ENCODE peak calls at places on chromosomes 3 and 15, in four cellular contexts. U, E, B and K are unnamed samples.

GRCh38 chr3:128343287-128344045 is 123.2 kb downstream of the DNAJB8 start:
- DNase-seq in U (no peak), E (peak), B (peak), K (no peak)

GRCh38 chr15:33111051-33111451 is 83.5 kb downstream of the FMN1 start:
- DNase-seq in U (no peak), E (no peak), B (no peak), K (no peak)

GRCh38 chr3:192869131-192870027 is 48.3 kb downstream of the MB21D2 start:
- DNase-seq in U (peak), E (no peak), B (peak), K (no peak)

GRCh38 chr3:102674284-102674683 is 239.5 kb downstream of the ZPLD1 start:
- DNase-seq in U (no peak), E (no peak), B (no peak), K (no peak)

GRCh38 chr3:182760576-182761164 is 32.6 kb upstream of the ATP11B start:
- DNase-seq in U (no peak), E (no peak), B (peak), K (no peak)

GRCh38 chr3:33975463-33975862 is 177.0 kb downstream of the PDCD6IP start:
- DNase-seq in U (no peak), E (no peak), B (no peak), K (no peak)

GRCh38 chr3:189118896-189119295 is 52.9 kb upstream of the TPRG1 start:
- DNase-seq in U (no peak), E (no peak), B (no peak), K (no peak)

GRCh38 chr3:57890874-57891273 is 117.3 kb upstream of the FLNB start:
- DNase-seq in U (no peak), E (no peak), B (peak), K (no peak)

GRCh38 chr3:65303431-65303830 is 615.6 kb upstream of the ADAMTS9 start:
- DNase-seq in U (no peak), E (no peak), B (no peak), K (no peak)

GRCh38 chr3:194395767-194396527 is 3.1 kb downstream of the GP5 start:
- DNase-seq in U (peak), E (peak), B (no peak), K (peak)

GRCh38 chr3:47012342-47013230 is 33.1 kb downstream of the NBEAL2 start:
- DNase-seq in U (no peak), E (no peak), B (no peak), K (no peak)

GRCh38 chr3:183584246-183584913 is 28.9 kb upstream of the KLHL6 start:
- DNase-seq in U (peak), E (no peak), B (peak), K (no peak)

GRCh38 chr3:122265937-122266336 is 59.1 kb upstream of the CSTA start:
- DNase-seq in U (no peak), E (no peak), B (no peak), K (no peak)

GRCh38 chr3:129228891-129229585 is 20.4 kb upstream of the COPG1 start:
- DNase-seq in U (peak), E (no peak), B (peak), K (no peak)

GRCh38 chr3:135752851-135753250 is 212.7 kb upstream of the PPP2R3A start:
- DNase-seq in U (no peak), E (no peak), B (peak), K (no peak)

GRCh38 chr3:62737449-62737848 is 137.8 kb downstream of the CADPS start:
- DNase-seq in U (no peak), E (no peak), B (no peak), K (no peak)

GRCh38 chr15:75211436-75212199 is 9.9 kb downstream of the C15orf39 start:
- DNase-seq in U (no peak), E (no peak), B (no peak), K (no peak)

GRCh38 chr3:158918008-158918407 is 116.2 kb downstream of the MFSD1 start:
- DNase-seq in U (no peak), E (no peak), B (peak), K (no peak)

GRCh38 chr3:140363801-140364200 is 314.1 kb upstream of the TRIM42 start:
- DNase-seq in U (peak), E (peak), B (no peak), K (no peak)

GRCh38 chr15:68817304-68818087 is 3.2 kb downstream of the ANP32A start:
- DNase-seq in U (peak), E (peak), B (peak), K (peak)

GRCh38 chr3:49727924-49728361 is 4.2 kb upstream of the GMPPB start:
- DNase-seq in U (no peak), E (no peak), B (no peak), K (no peak)

GRCh38 chr3:129514110-129514509 is 14.3 kb upstream of the RHO start:
- DNase-seq in U (no peak), E (no peak), B (no peak), K (no peak)

GRCh38 chr3:29335921-29336320 is 55.0 kb downstream of the RBMS3 start:
- DNase-seq in U (no peak), E (no peak), B (peak), K (no peak)

GRCh38 chr3:55482496-55483195 is 4.5 kb downstream of the WNT5A start:
- DNase-seq in U (no peak), E (no peak), B (no peak), K (no peak)

GRCh38 chr15:67097893-67098740 is 32.7 kb downstream of the SMAD3 start:
- DNase-seq in U (peak), E (no peak), B (peak), K (no peak)

GRCh38 chr15:41827290-41827879 is 507 bp upstream of the JMJD7 start:
- DNase-seq in U (peak), E (no peak), B (no peak), K (peak)

GRCh38 chr3:13840456-13840855 is 39.4 kb downstream of the WNT7A start:
- DNase-seq in U (no peak), E (no peak), B (no peak), K (no peak)

GRCh38 chr15:63502843-63503738 is 1.3 kb upstream of the USP3 start:
- DNase-seq in U (peak), E (no peak), B (peak), K (peak)

GRCh38 chr3:150414273-150414672 is 6.2 kb downstream of the TSC22D2 start:
- DNase-seq in U (peak), E (no peak), B (peak), K (no peak)

GRCh38 chr3:55322649-55323048 is 164.5 kb downstream of the WNT5A start:
- DNase-seq in U (no peak), E (no peak), B (peak), K (no peak)

GRCh38 chr3:184443364-184443763 is 63.5 kb downstream of the CHRD start:
- DNase-seq in U (no peak), E (no peak), B (no peak), K (no peak)

GRCh38 chr3:150844484-150844883 is 60.8 kb downstream of the MINDY4B start:
- DNase-seq in U (no peak), E (no peak), B (no peak), K (no peak)